ENCODE peak calls at places on chromosomes 3 and 15, in eight cellular contexts. W, F, N, L, Q, I, C and S are unnamed samples.

GRCh38 chr15:33234019-33234418 is 39.5 kb upstream of the FMN1 start:
- DNase-seq in W (no peak), F (no peak), N (peak), L (peak), Q (no peak), I (peak), C (no peak), S (peak)

GRCh38 chr3:33942483-33943150 is 144.2 kb downstream of the PDCD6IP start:
- DNase-seq in W (no peak), F (no peak), N (peak), L (peak), Q (no peak), I (no peak), C (no peak), S (no peak)

GRCh38 chr3:33926998-33927605 is 128.7 kb downstream of the PDCD6IP start:
- DNase-seq in W (no peak), F (no peak), N (no peak), L (no peak), Q (no peak), I (no peak), C (no peak), S (no peak)

GRCh38 chr3:42847731-42848130 is 27.9 kb downstream of the CYP8B1 start:
- DNase-seq in W (no peak), F (no peak), N (no peak), L (no peak), Q (no peak), I (no peak), C (no peak), S (no peak)

GRCh38 chr15:97961067-97961954 is 808 bp downstream of the ARRDC4 start:
- DNase-seq in W (no peak), F (no peak), N (no peak), L (peak), Q (peak), I (peak), C (peak), S (peak)

GRCh38 chr3:71226565-71227281 is 356.8 kb downstream of the FOXP1 start:
- DNase-seq in W (no peak), F (no peak), N (no peak), L (peak), Q (peak), I (peak), C (no peak), S (no peak)

GRCh38 chr15:65329991-65330735 is 25.7 kb downstream of the RNU5B-1 start:
- DNase-seq in W (no peak), F (no peak), N (no peak), L (no peak), Q (no peak), I (no peak), C (no peak), S (no peak)

GRCh38 chr3:183315739-183316138 is 62.7 kb downstream of the B3GNT5 start:
- DNase-seq in W (no peak), F (no peak), N (no peak), L (no peak), Q (no peak), I (no peak), C (no peak), S (peak)

GRCh38 chr3:167895684-167896083 is 160.2 kb downstream of the SERPINI1 start:
- DNase-seq in W (no peak), F (no peak), N (no peak), L (no peak), Q (no peak), I (no peak), C (peak), S (no peak)

GRCh38 chr15:31579976-31580375 is 253.3 kb downstream of the KLF13 start:
- DNase-seq in W (no peak), F (no peak), N (no peak), L (no peak), Q (no peak), I (no peak), C (no peak), S (no peak)

GRCh38 chr3:128907706-128908445 is 28.5 kb downstream of the ACAD9 start:
- DNase-seq in W (no peak), F (no peak), N (no peak), L (no peak), Q (no peak), I (no peak), C (no peak), S (no peak)

GRCh38 chr3:53230041-53230621 is 25.7 kb downstream of the TKT start:
- DNase-seq in W (no peak), F (no peak), N (no peak), L (no peak), Q (no peak), I (no peak), C (no peak), S (no peak)

GRCh38 chr3:48776854-48777253 is 59.8 kb upstream of the IP6K2 start:
- DNase-seq in W (no peak), F (no peak), N (no peak), L (no peak), Q (no peak), I (no peak), C (no peak), S (no peak)

GRCh38 chr15:66172339-66172980 is 81.1 kb downstream of the MEGF11 start:
- DNase-seq in W (no peak), F (no peak), N (no peak), L (no peak), Q (no peak), I (no peak), C (no peak), S (no peak)

GRCh38 chr3:126971891-126972351 is 11.0 kb upstream of the PLXNA1 start:
- DNase-seq in W (peak), F (no peak), N (no peak), L (peak), Q (no peak), I (no peak), C (peak), S (no peak)

GRCh38 chr3:156826896-156827882 is 1.0 kb downstream of the LEKR1 start:
- DNase-seq in W (no peak), F (no peak), N (no peak), L (no peak), Q (no peak), I (no peak), C (no peak), S (no peak)

GRCh38 chr3:141998674-141999290 is 122.3 kb downstream of the ATP1B3 start:
- DNase-seq in W (no peak), F (no peak), N (no peak), L (peak), Q (no peak), I (no peak), C (no peak), S (no peak)

GRCh38 chr3:177102526-177102925 is 94.8 kb downstream of the TBL1XR1 start:
- DNase-seq in W (no peak), F (no peak), N (no peak), L (peak), Q (no peak), I (no peak), C (no peak), S (no peak)

GRCh38 chr3:119380697-119381096 is 82.7 kb downstream of the TMEM39A start:
- DNase-seq in W (no peak), F (no peak), N (no peak), L (peak), Q (no peak), I (peak), C (no peak), S (peak)

GRCh38 chr3:66372681-66373350 is 128.0 kb downstream of the LRIG1 start:
- DNase-seq in W (no peak), F (no peak), N (no peak), L (peak), Q (no peak), I (no peak), C (peak), S (peak)

GRCh38 chr3:10940106-10940505 is 52.4 kb upstream of the SLC6A1 start:
- DNase-seq in W (no peak), F (no peak), N (no peak), L (no peak), Q (no peak), I (no peak), C (no peak), S (no peak)